ENCODE peak calls at places on chromosomes 5 and 9, in five cellular contexts. Y is pancreas, O is tibial artery, L is cardiac muscle cell, F is lower lobe of right lung. Q is an unnamed sample.

GRCh38 chr5:83035373-83036170 is 41.6 kb downstream of the TMEM167A start:
- DNase-seq in Y (no peak), O (no peak), L (peak; percentile 65), F (no peak), Q (no peak)

GRCh38 chr5:127562252-127562651 is 44.8 kb downstream of the PRRC1 start:
- DNase-seq in Y (no peak), O (no peak), L (peak; percentile 57), F (no peak), Q (no peak)

GRCh38 chr5:136375920-136376319 is 10.6 kb upstream of the TRPC7 start:
- DNase-seq in Y (no peak), O (no peak), L (no peak), F (no peak), Q (no peak)

GRCh38 chr5:148027505-148027904 is 36.3 kb upstream of the SPINK5 start:
- DNase-seq in Y (no peak), O (no peak), L (no peak), F (no peak), Q (no peak)

GRCh38 chr9:134778156-134778555 is 102.5 kb upstream of the FCN2 start:
- DNase-seq in Y (no peak), O (no peak), L (no peak), F (no peak), Q (no peak)

GRCh38 chr5:168404366-168404765 is 81.9 kb upstream of the RARS1 start:
- DNase-seq in Y (no peak), O (no peak), L (no peak), F (no peak), Q (no peak)

GRCh38 chr5:59193616-59194319 is 610.9 kb downstream of the RAB3C start:
- DNase-seq in Y (no peak), O (no peak), L (peak; percentile 10), F (peak; percentile 45), Q (no peak)

GRCh38 chr5:79924936-79925893 is 65.8 kb downstream of the MTX3 start:
- DNase-seq in Y (no peak), O (no peak), L (peak; percentile 4), F (no peak), Q (no peak)

GRCh38 chr5:126594676-126595485 is at the start of gene ALDH7A1:
- DNase-seq in Y (peak; percentile 97), O (peak; percentile 92), L (peak; percentile 96), F (peak; percentile 88), Q (peak; percentile 70)

GRCh38 chr9:101092922-101093321 is 64.4 kb downstream of the PLPPR1 start:
- DNase-seq in Y (no peak), O (no peak), L (no peak), F (no peak), Q (no peak)

GRCh38 chr9:135156525-135157510 is 69.3 kb downstream of the OLFM1 start:
- DNase-seq in Y (peak; percentile 84), O (no peak), L (peak; percentile 93), F (peak; percentile 59), Q (peak; percentile 90)

GRCh38 chr9:114282926-114283325 is 40.0 kb upstream of the ORM1 start:
- DNase-seq in Y (no peak), O (no peak), L (no peak), F (peak; percentile 6), Q (peak; percentile 44)

GRCh38 chr9:95242613-95243012 is 74.9 kb downstream of the FANCC start:
- DNase-seq in Y (no peak), O (no peak), L (no peak), F (no peak), Q (no peak)

GRCh38 chr9:98144076-98144475 is 25.1 kb upstream of the TRIM14 start:
- DNase-seq in Y (no peak), O (no peak), L (no peak), F (no peak), Q (no peak)

GRCh38 chr5:86879086-86879485 is 261.3 kb downstream of the COX7C start:
- DNase-seq in Y (no peak), O (no peak), L (no peak), F (no peak), Q (no peak)

GRCh38 chr9:119500072-119500771 is 131.0 kb upstream of the BRINP1 start:
- DNase-seq in Y (no peak), O (no peak), L (no peak), F (no peak), Q (no peak)

GRCh38 chr9:126979461-126979860 is 64.9 kb downstream of the RALGPS1 start:
- DNase-seq in Y (no peak), O (no peak), L (no peak), F (no peak), Q (no peak)

GRCh38 chr9:88736136-88736637 is 201.2 kb downstream of the NXNL2 start:
- DNase-seq in Y (no peak), O (no peak), L (no peak), F (no peak), Q (no peak)

GRCh38 chr5:116075117-116075910 is 9.5 kb upstream of the COMMD10 start:
- DNase-seq in Y (no peak), O (no peak), L (no peak), F (no peak), Q (no peak)

GRCh38 chr5:159669559-159669958 is 246.7 kb upstream of the ADRA1B start:
- DNase-seq in Y (no peak), O (no peak), L (no peak), F (no peak), Q (no peak)

GRCh38 chr5:115100556-115100955 is 69.2 kb downstream of the TRIM36 start:
- DNase-seq in Y (no peak), O (no peak), L (no peak), F (no peak), Q (no peak)

GRCh38 chr5:1293997-1294838 is 650 bp downstream of the TERT start:
- DNase-seq in Y (peak; percentile 78), O (no peak), L (peak; percentile 12), F (no peak), Q (no peak)
- H3K27ac ChIP-seq in Y (no peak overlapping the region), O (no peak overlapping the region), L (no peak overlapping the region), F (no peak overlapping the region), Q (no peak overlapping the region)

GRCh38 chr5:67181648-67182218 is 14.9 kb downstream of the CD180 start:
- DNase-seq in Y (no peak), O (no peak), L (no peak), F (no peak), Q (no peak)
- H3K27ac ChIP-seq in Y (peak overlapping the region; percentile 40), O (peak overlapping the region; percentile 65), L (peak overlapping the region; percentile 34), F (peak overlapping the region; percentile 68), Q (peak overlapping the region; percentile 23)

DNA sequence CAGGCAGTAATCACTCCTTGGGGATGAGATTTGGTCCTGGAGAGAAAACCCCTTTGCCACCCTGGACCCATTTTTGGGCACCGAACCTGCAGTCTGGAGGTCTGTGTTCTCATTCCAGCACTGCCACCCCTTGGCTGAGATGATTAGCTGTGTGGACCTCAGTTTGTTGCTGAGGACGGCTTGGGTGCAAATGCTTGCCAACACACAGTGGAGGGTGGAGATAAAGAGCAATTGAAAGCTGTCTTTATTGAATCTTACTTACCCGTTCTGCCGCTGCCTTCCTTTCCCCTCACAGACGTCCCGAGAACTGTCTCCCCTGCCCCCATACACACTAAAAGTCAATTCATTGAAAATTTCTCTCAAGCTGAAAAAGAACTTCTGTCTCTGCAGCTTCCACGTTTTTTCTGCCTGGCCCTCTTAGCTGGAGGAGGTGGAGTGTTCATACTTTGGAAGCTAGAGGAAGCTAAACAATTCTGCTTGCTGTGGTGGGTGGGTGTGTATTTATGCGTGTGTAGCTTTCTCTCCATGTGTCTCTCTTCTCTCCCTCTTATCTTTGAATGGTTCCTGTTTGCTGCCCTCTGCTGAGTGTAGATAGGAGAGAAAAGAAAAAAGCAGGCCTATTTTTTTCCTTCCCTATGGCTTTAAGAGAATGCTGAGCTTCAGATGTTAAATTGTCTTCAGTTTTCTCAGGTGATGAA is 6.6 kb downstream of the GALNT10 start:
- DNase-seq in Y (no peak), O (no peak), L (peak; percentile 52), F (no peak), Q (no peak)
- H3K27ac ChIP-seq in Y (no peak overlapping the region), O (no peak overlapping the region), L (no peak overlapping the region), F (peak overlapping the region; percentile 68), Q (no peak overlapping the region)

DNA sequence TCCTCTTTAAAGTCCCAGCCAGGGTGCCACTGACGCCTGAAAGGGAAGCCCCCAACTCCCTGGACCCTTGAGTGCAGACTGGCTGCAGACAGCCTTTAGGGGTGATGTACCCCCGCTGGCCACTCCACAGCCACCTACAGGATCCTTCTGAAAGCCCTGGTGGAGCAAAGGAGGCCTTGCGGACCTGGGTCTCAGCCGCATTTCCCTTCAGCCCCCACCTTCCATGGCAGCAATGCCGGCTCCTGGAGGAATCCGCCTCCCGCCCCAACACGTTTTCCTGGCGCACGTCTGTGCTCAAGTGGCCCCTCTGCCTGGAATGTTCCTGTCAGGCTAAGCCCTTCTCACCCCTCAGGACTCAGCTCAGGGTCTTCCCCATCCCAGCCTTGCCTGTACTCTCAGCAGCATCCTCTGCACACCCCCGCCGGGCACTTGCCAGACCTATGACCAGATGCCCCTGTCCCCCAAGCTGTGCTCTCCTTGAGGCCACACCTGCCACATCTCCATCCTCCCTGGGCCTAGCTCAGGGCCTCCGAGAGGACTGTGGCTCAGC is 134.1 kb upstream of the RAPGEF1 start:
- DNase-seq in Y (no peak), O (no peak), L (no peak), F (no peak), Q (no peak)
- H3K27ac ChIP-seq in Y (no peak overlapping the region), O (no peak overlapping the region), L (no peak overlapping the region), F (no peak overlapping the region), Q (no peak overlapping the region)

DNA sequence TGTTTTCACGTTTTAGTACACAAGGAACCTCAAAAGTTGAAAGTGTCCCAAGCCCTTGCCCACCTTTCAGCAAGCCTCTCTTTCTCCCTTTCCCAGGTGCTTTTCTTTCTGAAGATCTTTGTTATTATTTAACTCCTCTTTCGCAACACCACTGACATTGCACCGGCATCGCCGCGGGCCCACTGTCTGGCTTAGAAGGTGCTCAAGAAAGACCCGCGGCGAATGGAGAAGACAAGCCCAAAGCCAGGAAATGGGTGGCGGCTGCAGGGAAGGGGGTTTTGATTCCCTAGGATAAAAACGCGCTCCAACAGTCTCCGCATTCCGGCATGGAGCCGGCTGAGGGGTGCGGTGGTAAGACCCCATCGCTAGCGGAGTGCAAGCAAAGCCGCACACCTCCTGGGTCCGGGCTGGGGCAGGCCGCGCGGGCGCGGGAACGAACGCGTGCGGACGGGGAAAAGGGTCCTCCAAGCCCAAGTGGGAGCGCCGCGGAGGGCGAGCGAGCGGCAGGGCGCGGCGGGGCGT is 403 bp upstream of the AFAP1L1 start:
- DNase-seq in Y (peak; percentile 56), O (peak; percentile 37), L (no peak), F (no peak), Q (no peak)
- H3K27ac ChIP-seq in Y (no peak overlapping the region), O (peak overlapping the region; percentile 77), L (no peak overlapping the region), F (peak overlapping the region; percentile 76), Q (no peak overlapping the region)

GRCh38 chr9:137742698-137743097 is 123.9 kb downstream of the EHMT1 start:
- DNase-seq in Y (no peak), O (no peak), L (no peak), F (no peak), Q (no peak)
- H3K27ac ChIP-seq in Y (no peak overlapping the region), O (no peak overlapping the region), L (peak overlapping the region; percentile 4), F (no peak overlapping the region), Q (no peak overlapping the region)